ENCODE peak calls at places on chromosomes 13 and 19, in ten cellular contexts. X is left lung, J is BJ, S is sigmoid colon, L is heart right ventricle, H is lower lobe of right lung, N is IMR-90, V is Caco-2, C is Calu3, Z is heart left ventricle. Q is an unnamed sample.

GRCh38 chr19:46015080-46015960 is 7.5 kb downstream of the PGLYRP1 start:
- DNase-seq in X (peak), J (no peak), S (no peak), L (peak), H (peak), N (no peak), V (peak), C (peak), Z (peak), Q (peak)

GRCh38 chr19:9839415-9839814 is 4.3 kb downstream of the PIN1 start:
- DNase-seq in X (no peak), J (no peak), S (no peak), L (no peak), H (no peak), N (peak), V (no peak), C (no peak), Z (no peak), Q (no peak)

GRCh38 chr19:943551-944170 is 17.8 kb downstream of the ARID3A start:
- DNase-seq in X (no peak), J (no peak), S (no peak), L (no peak), H (no peak), N (no peak), V (no peak), C (no peak), Z (no peak), Q (no peak)

GRCh38 chr19:2266183-2266993 is 10.2 kb upstream of the JSRP1 start:
- DNase-seq in X (peak), J (no peak), S (peak), L (peak), H (peak), N (peak), V (no peak), C (peak), Z (peak), Q (peak)

GRCh38 chr13:20814224-20814910 is 40.6 kb upstream of the EEF1AKMT1 start:
- DNase-seq in X (peak), J (peak), S (peak), L (peak), H (peak), N (peak), V (no peak), C (peak), Z (peak), Q (no peak)

GRCh38 chr13:85241045-85241444 is 558.2 kb downstream of the SLITRK6 start:
- DNase-seq in X (no peak), J (no peak), S (no peak), L (no peak), H (no peak), N (peak), V (no peak), C (no peak), Z (no peak), Q (no peak)

GRCh38 chr13:23020246-23020843 is 160.4 kb upstream of the SGCG start:
- DNase-seq in X (no peak), J (peak), S (peak), L (peak), H (no peak), N (peak), V (peak), C (peak), Z (no peak), Q (no peak)

GRCh38 chr13:71606818-71607217 is 260.2 kb downstream of the DACH1 start:
- DNase-seq in X (no peak), J (no peak), S (no peak), L (no peak), H (no peak), N (no peak), V (no peak), C (no peak), Z (no peak), Q (no peak)

GRCh38 chr19:35716735-35716984 is 1.1 kb upstream of the KMT2B start:
- DNase-seq in X (no peak), J (no peak), S (peak), L (no peak), H (no peak), N (no peak), V (no peak), C (no peak), Z (no peak), Q (peak)

GRCh38 chr19:17160908-17161307 is 54.2 kb upstream of the USE1 start:
- DNase-seq in X (no peak), J (no peak), S (no peak), L (no peak), H (no peak), N (no peak), V (no peak), C (no peak), Z (no peak), Q (no peak)

GRCh38 chr13:89969996-89970709 is 1377.3 kb upstream of the MIR17HG start:
- DNase-seq in X (no peak), J (no peak), S (no peak), L (no peak), H (no peak), N (no peak), V (no peak), C (no peak), Z (no peak), Q (no peak)

GRCh38 chr19:18895828-18896341 is at the start of gene CERS1:
- DNase-seq in X (no peak), J (no peak), S (no peak), L (no peak), H (no peak), N (no peak), V (peak), C (no peak), Z (no peak), Q (no peak)

GRCh38 chr13:51222510-51223283 is 499 bp downstream of the FAM124A start:
- DNase-seq in X (peak), J (no peak), S (no peak), L (no peak), H (no peak), N (no peak), V (peak), C (peak), Z (no peak), Q (peak)

GRCh38 chr19:52640916-52641315 is 2.8 kb upstream of the ZNF83 start:
- DNase-seq in X (no peak), J (no peak), S (no peak), L (no peak), H (no peak), N (no peak), V (no peak), C (no peak), Z (no peak), Q (no peak)

GRCh38 chr19:38569368-38569983 is 48.3 kb downstream of the MAP4K1 start:
- DNase-seq in X (no peak), J (no peak), S (no peak), L (no peak), H (no peak), N (no peak), V (no peak), C (no peak), Z (no peak), Q (no peak)

GRCh38 chr19:1748115-1748702 is 5.1 kb upstream of the ONECUT3 start:
- DNase-seq in X (peak), J (no peak), S (no peak), L (no peak), H (no peak), N (no peak), V (no peak), C (no peak), Z (no peak), Q (no peak)

GRCh38 chr13:114173753-114174152 is 5.3 kb upstream of the CFAP97D2 start:
- DNase-seq in X (no peak), J (no peak), S (no peak), L (no peak), H (no peak), N (peak), V (no peak), C (no peak), Z (no peak), Q (no peak)

GRCh38 chr13:112250788-112251445 is 125.2 kb upstream of the SPACA7 start:
- DNase-seq in X (no peak), J (no peak), S (no peak), L (no peak), H (no peak), N (no peak), V (no peak), C (no peak), Z (no peak), Q (no peak)

GRCh38 chr19:3722443-3723109 is 14.4 kb downstream of the TJP3 start:
- DNase-seq in X (no peak), J (no peak), S (no peak), L (no peak), H (peak), N (no peak), V (peak), C (peak), Z (no peak), Q (no peak)

GRCh38 chr13:80338781-80339577 is 1.9 kb downstream of the SPRY2 start:
- DNase-seq in X (peak), J (peak), S (peak), L (peak), H (peak), N (peak), V (peak), C (peak), Z (peak), Q (peak)

GRCh38 chr19:44867578-44867977 is 21.5 kb downstream of the NECTIN2 start:
- DNase-seq in X (no peak), J (no peak), S (no peak), L (no peak), H (no peak), N (no peak), V (no peak), C (no peak), Z (peak), Q (no peak)
- TF ChIP-seq CTCF in X (no peak), J (no peak), S (no peak), L (no peak), H (no peak), N (no peak), V (no peak), C (no peak), Z (no peak), Q (no peak)

GRCh38 chr19:29676586-29676985 is 11.3 kb downstream of the PLEKHF1 start:
- DNase-seq in X (peak), J (no peak), S (peak), L (peak), H (no peak), N (no peak), V (no peak), C (no peak), Z (no peak), Q (no peak)

GRCh38 chr19:29675650-29676186 is 10.5 kb downstream of the PLEKHF1 start:
- DNase-seq in X (peak), J (no peak), S (peak), L (no peak), H (no peak), N (no peak), V (no peak), C (no peak), Z (no peak), Q (no peak)

GRCh38 chr19:29675120-29675649 is 9.9 kb downstream of the PLEKHF1 start:
- DNase-seq in X (no peak), J (no peak), S (peak), L (no peak), H (no peak), N (no peak), V (no peak), C (no peak), Z (no peak), Q (no peak)

GRCh38 chr19:29678484-29679106 is 13.3 kb downstream of the PLEKHF1 start:
- DNase-seq in X (peak), J (no peak), S (peak), L (peak), H (no peak), N (no peak), V (no peak), C (no peak), Z (peak), Q (no peak)

DNA sequence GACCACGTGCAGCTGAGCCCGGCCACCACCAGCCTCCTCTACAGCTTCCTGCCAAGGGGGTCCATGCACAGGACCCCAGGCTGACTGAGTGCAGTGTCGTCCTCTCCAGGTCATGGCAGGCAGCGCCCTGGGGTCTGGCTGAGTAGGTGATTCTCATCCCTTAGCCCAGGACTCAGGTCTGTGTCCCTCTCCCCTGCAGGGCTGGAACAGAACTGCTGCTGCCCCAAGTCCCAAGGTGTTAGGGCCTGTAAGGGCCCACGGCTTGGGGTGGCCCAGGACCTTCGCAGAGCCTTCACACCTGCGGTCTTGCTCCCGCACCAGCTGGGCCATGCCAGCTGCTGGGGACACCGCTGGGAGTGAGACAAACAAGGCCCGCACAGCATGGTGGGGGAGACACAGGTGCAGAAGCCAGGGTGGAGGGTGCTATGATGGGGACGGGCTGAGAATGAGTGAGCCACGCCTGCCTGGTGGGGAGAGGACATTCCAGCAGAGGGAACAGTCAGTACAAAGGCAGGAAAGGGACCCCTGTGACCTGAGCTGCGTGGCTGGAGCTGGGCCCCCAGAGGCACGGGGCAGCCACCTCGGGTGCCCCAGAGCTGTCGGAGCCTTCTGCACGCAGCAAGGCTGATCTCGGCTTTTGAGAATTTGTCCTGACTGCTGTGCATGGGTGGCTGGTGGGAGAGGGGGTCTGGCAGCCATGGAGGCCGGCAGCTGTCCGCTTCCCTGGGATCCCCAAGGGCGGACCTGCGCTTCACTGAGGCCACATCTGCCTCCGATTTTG is 11.9 kb downstream of the PLEKHF1 start:
- DNase-seq in X (peak), J (no peak), S (peak), L (no peak), H (no peak), N (no peak), V (no peak), C (no peak), Z (no peak), Q (no peak)
- TF ChIP-seq CTCF in X (no peak), J (no peak), S (no peak), L (no peak), H (no peak), N (no peak), V (no peak), C (no peak), Z (no peak), Q (no peak)

DNA sequence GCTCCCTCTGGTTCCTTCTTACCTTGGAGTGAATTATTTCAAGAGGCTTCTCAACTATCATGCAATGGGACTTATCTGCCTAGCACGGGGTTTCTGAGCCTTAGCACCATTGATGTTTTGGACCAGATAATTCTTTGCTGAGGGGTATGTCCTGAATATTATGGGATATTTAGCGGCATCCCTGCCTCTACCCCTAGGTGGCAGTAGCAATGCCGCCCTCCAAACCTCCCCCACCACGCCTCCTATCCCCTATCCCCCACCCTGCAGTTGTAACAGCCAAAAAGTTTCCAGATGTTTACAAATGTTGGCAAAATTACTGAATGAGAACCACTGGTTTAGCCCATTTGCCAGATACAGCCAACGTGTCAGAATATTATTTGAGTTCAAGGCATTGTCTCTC is 125.5 kb downstream of the POSTN start:
- DNase-seq in X (no peak), J (no peak), S (no peak), L (no peak), H (no peak), N (no peak), V (no peak), C (no peak), Z (no peak), Q (no peak)
- TF ChIP-seq CTCF in X (no peak), J (peak), S (no peak), L (no peak), H (no peak), N (no peak), V (peak), C (no peak), Z (no peak), Q (no peak)

GRCh38 chr13:91817250-91817649 is 418.8 kb downstream of the GPC5 start:
- DNase-seq in X (no peak), J (no peak), S (no peak), L (no peak), H (no peak), N (peak), V (peak), C (no peak), Z (no peak), Q (no peak)
- TF ChIP-seq CTCF in X (peak), J (no peak), S (peak), L (peak), H (peak), N (peak), V (no peak), C (no peak), Z (peak), Q (no peak)

GRCh38 chr13:43981091-43981490 is 101.4 kb downstream of the LACC1 start:
- DNase-seq in X (no peak), J (no peak), S (no peak), L (no peak), H (no peak), N (no peak), V (peak), C (no peak), Z (no peak), Q (no peak)
- TF ChIP-seq CTCF in X (no peak), J (no peak), S (no peak), L (no peak), H (no peak), N (no peak), V (peak), C (no peak), Z (no peak), Q (no peak)